ENCODE peak calls at places on chromosomes 1 and 21, in four cellular contexts. One of them, this sample, is unnamed.

GRCh38 chr1:117795190-117795589 is 134.2 kb downstream of the GDAP2 start:
- DNase-seq in neuronal stem cell: no peak
- DNase-seq in GM06990: no peak
- DNase-seq in naive thymus-derived CD4-positive, alpha-beta T cell: no peak
- DNase-seq in this sample: peak

GRCh38 chr1:3312894-3313578 is 141.4 kb upstream of the ARHGEF16 start:
- DNase-seq in naive thymus-derived CD4-positive, alpha-beta T cell: no peak
- DNase-seq in GM06990: no peak
- DNase-seq in neuronal stem cell: peak
- DNase-seq in this sample: peak

GRCh38 chr1:235513495-235514366 is 9.5 kb upstream of the B3GALNT2 start:
- DNase-seq in neuronal stem cell: peak
- DNase-seq in naive thymus-derived CD4-positive, alpha-beta T cell: peak
- DNase-seq in GM06990: peak
- DNase-seq in this sample: no peak

GRCh38 chr1:215631489-215631888 is 64.4 kb downstream of the KCTD3 start:
- DNase-seq in GM06990: no peak
- DNase-seq in naive thymus-derived CD4-positive, alpha-beta T cell: no peak
- DNase-seq in neuronal stem cell: no peak
- DNase-seq in this sample: no peak

GRCh38 chr1:183185941-183186490 is at the start of gene LAMC2:
- DNase-seq in naive thymus-derived CD4-positive, alpha-beta T cell: no peak
- DNase-seq in neuronal stem cell: no peak
- DNase-seq in GM06990: no peak
- DNase-seq in this sample: no peak

GRCh38 chr1:11279152-11279551 is 6.2 kb downstream of the UBIAD1 start:
- DNase-seq in GM06990: no peak
- DNase-seq in naive thymus-derived CD4-positive, alpha-beta T cell: no peak
- DNase-seq in neuronal stem cell: no peak
- DNase-seq in this sample: no peak

GRCh38 chr1:233440952-233441401 is 113.5 kb downstream of the MAP3K21 start:
- DNase-seq in GM06990: peak
- DNase-seq in naive thymus-derived CD4-positive, alpha-beta T cell: no peak
- DNase-seq in neuronal stem cell: peak
- DNase-seq in this sample: no peak

GRCh38 chr21:41769106-41769505 is 2.3 kb upstream of the RIPK4 start:
- DNase-seq in GM06990: no peak
- DNase-seq in neuronal stem cell: no peak
- DNase-seq in naive thymus-derived CD4-positive, alpha-beta T cell: no peak
- DNase-seq in this sample: no peak

GRCh38 chr1:214493126-214493796 is 58.1 kb downstream of the PTPN14 start:
- DNase-seq in GM06990: no peak
- DNase-seq in naive thymus-derived CD4-positive, alpha-beta T cell: no peak
- DNase-seq in neuronal stem cell: no peak
- DNase-seq in this sample: no peak

GRCh38 chr1:31750858-31751638 is 13.1 kb downstream of the ADGRB2 start:
- DNase-seq in neuronal stem cell: no peak
- DNase-seq in naive thymus-derived CD4-positive, alpha-beta T cell: no peak
- DNase-seq in GM06990: no peak
- DNase-seq in this sample: peak

GRCh38 chr1:113153116-113153803 is 80.3 kb downstream of the LRIG2 start:
- DNase-seq in naive thymus-derived CD4-positive, alpha-beta T cell: no peak
- DNase-seq in neuronal stem cell: no peak
- DNase-seq in GM06990: no peak
- DNase-seq in this sample: no peak

DNA sequence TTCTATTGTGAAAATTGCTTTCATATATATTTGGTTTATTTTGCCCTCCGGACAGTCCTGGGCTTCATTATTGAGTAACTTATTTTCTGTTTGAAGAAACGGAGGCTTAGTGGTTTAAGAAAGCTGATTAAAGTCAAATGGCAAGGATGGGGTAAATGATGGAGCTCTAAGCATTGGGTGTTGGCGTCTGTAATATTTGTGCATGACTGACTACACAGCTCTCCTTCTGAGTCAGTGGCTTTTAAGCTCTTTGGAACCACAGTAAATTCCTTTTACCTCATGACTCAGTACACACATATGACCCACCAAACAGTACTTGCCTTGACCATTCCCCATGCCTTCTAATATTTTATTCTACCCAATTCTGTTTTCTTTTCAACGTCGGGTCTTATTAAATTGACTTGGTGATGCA is 21.0 kb downstream of the B3GALT5 start:
- DNase-seq in naive thymus-derived CD4-positive, alpha-beta T cell: no peak
- DNase-seq in neuronal stem cell: no peak
- DNase-seq in GM06990: no peak
- DNase-seq in this sample: peak
- H3K4me3 ChIP-seq in naive thymus-derived CD4-positive, alpha-beta T cell: no peak
- H3K4me3 ChIP-seq in neuronal stem cell: no peak
- H3K4me3 ChIP-seq in GM06990: no peak
- H3K4me3 ChIP-seq in this sample: no peak

GRCh38 chr1:206506405-206506802 is 927 bp upstream of the RASSF5 start:
- DNase-seq in naive thymus-derived CD4-positive, alpha-beta T cell: no peak
- DNase-seq in neuronal stem cell: no peak
- DNase-seq in GM06990: no peak
- DNase-seq in this sample: no peak

GRCh38 chr1:206506803-206507394 is 432 bp upstream of the RASSF5 start:
- DNase-seq in naive thymus-derived CD4-positive, alpha-beta T cell: no peak
- DNase-seq in neuronal stem cell: no peak
- DNase-seq in GM06990: peak
- DNase-seq in this sample: no peak

GRCh38 chr1:206507395-206508129 is at the start of gene RASSF5:
- DNase-seq in neuronal stem cell: peak
- DNase-seq in naive thymus-derived CD4-positive, alpha-beta T cell: peak
- DNase-seq in GM06990: peak
- DNase-seq in this sample: no peak

GRCh38 chr1:206504363-206504713 is 3.0 kb upstream of the RASSF5 start:
- DNase-seq in naive thymus-derived CD4-positive, alpha-beta T cell: no peak
- DNase-seq in GM06990: no peak
- DNase-seq in neuronal stem cell: no peak
- DNase-seq in this sample: no peak

DNA sequence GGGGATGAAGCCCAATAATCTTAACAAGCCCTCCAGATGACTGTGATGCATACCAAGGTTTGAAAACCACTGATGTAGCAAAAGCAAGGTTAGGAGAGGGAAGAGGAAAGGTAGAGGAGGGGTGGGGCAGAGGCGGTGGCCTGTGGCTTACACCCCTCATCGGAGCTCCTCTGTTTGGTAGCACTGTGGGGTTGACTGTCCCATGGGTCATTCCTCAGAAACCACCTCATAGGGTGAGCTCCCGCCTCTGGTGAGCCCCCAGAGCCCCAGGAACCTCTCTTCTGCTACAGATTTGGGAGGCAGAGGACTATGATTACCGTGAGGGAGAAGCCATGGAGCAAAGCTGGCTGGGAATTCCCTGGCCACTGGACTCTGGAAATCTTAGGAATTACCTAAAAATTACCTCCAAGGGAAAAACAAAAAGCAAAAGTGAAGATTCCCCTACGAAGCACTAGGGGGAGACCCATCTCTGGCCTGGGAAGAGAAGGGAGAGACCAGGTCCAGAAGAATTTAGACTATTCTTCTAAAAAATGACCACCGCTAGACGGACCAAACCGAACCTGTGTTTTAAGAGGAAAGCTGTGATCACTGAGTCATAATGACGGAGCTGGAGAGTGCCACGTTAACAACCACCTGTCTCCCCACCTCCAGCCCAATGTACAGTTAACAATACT is 1.5 kb upstream of the RASSF5 start:
- DNase-seq in GM06990: no peak
- DNase-seq in naive thymus-derived CD4-positive, alpha-beta T cell: no peak
- DNase-seq in neuronal stem cell: no peak
- DNase-seq in this sample: no peak
- H3K4me3 ChIP-seq in GM06990: peak
- H3K4me3 ChIP-seq in naive thymus-derived CD4-positive, alpha-beta T cell: no peak
- H3K4me3 ChIP-seq in neuronal stem cell: no peak
- H3K4me3 ChIP-seq in this sample: no peak

GRCh38 chr1:155070392-155070700 is 6.8 kb downstream of the EFNA4 start:
- DNase-seq in GM06990: no peak
- DNase-seq in naive thymus-derived CD4-positive, alpha-beta T cell: no peak
- DNase-seq in neuronal stem cell: no peak
- DNase-seq in this sample: no peak
- H3K4me3 ChIP-seq in GM06990: peak
- H3K4me3 ChIP-seq in naive thymus-derived CD4-positive, alpha-beta T cell: peak
- H3K4me3 ChIP-seq in neuronal stem cell: no peak
- H3K4me3 ChIP-seq in this sample: no peak

GRCh38 chr1:206923961-206924548 is 2.3 kb upstream of the FCMR start:
- DNase-seq in naive thymus-derived CD4-positive, alpha-beta T cell: no peak
- DNase-seq in GM06990: no peak
- DNase-seq in neuronal stem cell: no peak
- DNase-seq in this sample: no peak

GRCh38 chr1:206922524-206922923 is 783 bp upstream of the FCMR start:
- DNase-seq in GM06990: no peak
- DNase-seq in naive thymus-derived CD4-positive, alpha-beta T cell: no peak
- DNase-seq in neuronal stem cell: no peak
- DNase-seq in this sample: no peak

GRCh38 chr1:206921772-206922265 is at the start of gene FCMR:
- DNase-seq in naive thymus-derived CD4-positive, alpha-beta T cell: peak
- DNase-seq in GM06990: peak
- DNase-seq in neuronal stem cell: no peak
- DNase-seq in this sample: no peak

GRCh38 chr1:206924549-206925115 is 2.9 kb upstream of the FCMR start:
- DNase-seq in neuronal stem cell: no peak
- DNase-seq in GM06990: peak
- DNase-seq in naive thymus-derived CD4-positive, alpha-beta T cell: no peak
- DNase-seq in this sample: no peak

DNA sequence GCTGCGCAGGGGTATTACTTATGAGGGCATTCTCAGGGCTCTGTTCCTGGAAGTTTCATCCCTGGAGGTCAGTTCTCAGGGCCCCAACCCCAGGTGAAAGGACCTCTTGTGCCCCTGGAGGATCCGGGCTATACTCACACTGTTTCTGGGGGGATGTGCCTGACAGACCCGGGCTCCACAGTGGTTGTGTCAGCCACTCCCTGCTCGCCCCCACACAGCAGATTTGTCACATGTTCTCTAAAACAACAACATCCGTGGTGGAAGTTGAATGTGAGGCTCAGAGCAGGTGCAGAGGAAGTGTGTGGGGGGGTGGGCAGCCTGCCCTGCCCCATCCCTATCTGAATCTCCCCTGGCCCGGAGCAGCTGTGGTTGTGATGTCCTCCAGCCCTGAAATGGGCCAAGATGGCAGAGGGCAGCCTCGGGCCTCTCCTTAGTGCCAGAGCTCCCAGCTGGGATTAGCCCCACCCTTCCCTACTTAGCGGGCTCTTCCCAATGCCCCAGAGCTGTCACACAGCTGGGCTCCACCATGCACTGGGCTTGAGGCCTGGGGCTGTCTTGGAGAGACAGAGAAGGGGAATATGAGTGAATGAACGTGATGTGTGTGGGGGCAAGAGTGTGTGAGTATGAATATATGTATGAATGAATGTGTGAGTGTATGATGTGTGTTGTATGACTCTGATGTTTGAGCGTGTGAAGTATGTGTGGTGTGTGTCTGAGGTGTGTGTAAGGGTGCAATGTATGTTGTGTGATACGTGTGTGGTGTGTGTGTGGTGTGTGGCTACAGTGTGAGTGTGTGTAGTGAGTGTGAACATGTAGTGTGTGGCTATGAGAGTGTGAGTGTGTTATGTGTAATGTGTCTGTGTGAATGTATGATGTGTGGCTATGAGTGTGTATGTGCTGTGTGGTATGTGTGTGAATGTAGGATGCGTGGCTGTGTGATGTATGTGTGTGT is 1.5 kb upstream of the FCMR start:
- DNase-seq in naive thymus-derived CD4-positive, alpha-beta T cell: peak
- DNase-seq in GM06990: peak
- DNase-seq in neuronal stem cell: no peak
- DNase-seq in this sample: no peak
- H3K4me3 ChIP-seq in naive thymus-derived CD4-positive, alpha-beta T cell: peak
- H3K4me3 ChIP-seq in GM06990: peak
- H3K4me3 ChIP-seq in neuronal stem cell: no peak
- H3K4me3 ChIP-seq in this sample: no peak

GRCh38 chr1:45518910-45519309 is 2.8 kb downstream of the PRDX1 start:
- DNase-seq in naive thymus-derived CD4-positive, alpha-beta T cell: no peak
- DNase-seq in GM06990: no peak
- DNase-seq in neuronal stem cell: no peak
- DNase-seq in this sample: no peak
- H3K4me3 ChIP-seq in naive thymus-derived CD4-positive, alpha-beta T cell: no peak
- H3K4me3 ChIP-seq in GM06990: peak
- H3K4me3 ChIP-seq in neuronal stem cell: no peak
- H3K4me3 ChIP-seq in this sample: no peak

DNA sequence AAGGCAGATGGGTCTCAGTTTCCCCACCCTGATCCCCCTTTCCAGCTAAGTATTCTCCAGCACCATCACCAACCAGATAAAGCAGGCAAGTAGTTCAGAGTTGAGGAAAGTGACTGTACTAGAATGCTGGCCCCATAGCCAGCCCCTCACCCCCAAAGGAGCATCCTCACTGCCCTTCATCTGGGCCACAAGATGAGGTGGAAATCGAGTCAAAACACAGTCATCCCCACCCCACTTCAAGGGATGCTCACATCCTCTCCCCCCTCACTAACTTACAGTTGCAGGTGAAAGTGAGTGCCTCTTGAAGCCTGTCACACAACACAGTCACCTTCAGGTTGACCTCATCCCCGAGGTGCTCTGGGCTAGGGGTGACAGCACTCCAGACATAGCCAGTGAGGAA is 30.4 kb downstream of the PIK3C2B start:
- DNase-seq in GM06990: no peak
- DNase-seq in naive thymus-derived CD4-positive, alpha-beta T cell: no peak
- DNase-seq in neuronal stem cell: no peak
- DNase-seq in this sample: no peak
- H3K4me3 ChIP-seq in GM06990: no peak
- H3K4me3 ChIP-seq in naive thymus-derived CD4-positive, alpha-beta T cell: no peak
- H3K4me3 ChIP-seq in neuronal stem cell: no peak
- H3K4me3 ChIP-seq in this sample: no peak